ENCODE peak calls at places on chromosomes 6 and 20, in ten cellular contexts. S is transverse colon, U is breast epithelium, Z is IMR-90, D is spleen, G is GM12878, C is right lobe of liver, H is upper lobe of left lung, A is uterus, N is HepG2. K is an unnamed sample. For H3K4me1, the result is how much of the 10 kb centered on the place peaks cover.

GRCh38 chr20:4444404-4444803 is 277.3 kb upstream of the PRND start:
- DNase-seq in S (no peak), U (no peak), Z (peak), D (no peak), G (no peak), C (no peak), H (no peak), A (no peak), N (no peak), K (no peak)

GRCh38 chr20:51541189-51542032 is 1.1 kb downstream of the NFATC2 start:
- DNase-seq in S (peak), U (peak), Z (peak), D (peak), G (no peak), C (peak), H (no peak), A (peak), N (peak), K (no peak)

GRCh38 chr6:11738681-11739375 is 39.8 kb downstream of the ADTRP start:
- DNase-seq in S (no peak), U (no peak), Z (no peak), D (no peak), G (no peak), C (no peak), H (no peak), A (no peak), N (no peak), K (no peak)

GRCh38 chr20:38326309-38326708 is 20.0 kb upstream of the LBP start:
- DNase-seq in S (no peak), U (no peak), Z (no peak), D (no peak), G (no peak), C (no peak), H (no peak), A (no peak), N (no peak), K (no peak)

GRCh38 chr20:8722277-8722928 is 346.5 kb upstream of the PLCB4 start:
- DNase-seq in S (peak), U (peak), Z (peak), D (no peak), G (peak), C (no peak), H (no peak), A (peak), N (peak), K (no peak)

GRCh38 chr6:125906158-125906998 is 50.2 kb upstream of the HINT3 start:
- DNase-seq in S (peak), U (no peak), Z (peak), D (no peak), G (no peak), C (peak), H (no peak), A (no peak), N (peak), K (no peak)

GRCh38 chr20:62403331-62403730 is 3.8 kb downstream of the CABLES2 start:
- DNase-seq in S (no peak), U (no peak), Z (no peak), D (no peak), G (no peak), C (no peak), H (peak), A (no peak), N (no peak), K (no peak)

GRCh38 chr20:43666376-43667328 is at the start of gene MYBL2:
- DNase-seq in S (peak), U (no peak), Z (peak), D (peak), G (no peak), C (peak), H (peak), A (peak), N (peak), K (peak)

GRCh38 chr6:52293067-52293466 is 8.5 kb upstream of the MCM3 start:
- DNase-seq in S (no peak), U (no peak), Z (no peak), D (no peak), G (no peak), C (no peak), H (no peak), A (no peak), N (no peak), K (no peak)

DNA sequence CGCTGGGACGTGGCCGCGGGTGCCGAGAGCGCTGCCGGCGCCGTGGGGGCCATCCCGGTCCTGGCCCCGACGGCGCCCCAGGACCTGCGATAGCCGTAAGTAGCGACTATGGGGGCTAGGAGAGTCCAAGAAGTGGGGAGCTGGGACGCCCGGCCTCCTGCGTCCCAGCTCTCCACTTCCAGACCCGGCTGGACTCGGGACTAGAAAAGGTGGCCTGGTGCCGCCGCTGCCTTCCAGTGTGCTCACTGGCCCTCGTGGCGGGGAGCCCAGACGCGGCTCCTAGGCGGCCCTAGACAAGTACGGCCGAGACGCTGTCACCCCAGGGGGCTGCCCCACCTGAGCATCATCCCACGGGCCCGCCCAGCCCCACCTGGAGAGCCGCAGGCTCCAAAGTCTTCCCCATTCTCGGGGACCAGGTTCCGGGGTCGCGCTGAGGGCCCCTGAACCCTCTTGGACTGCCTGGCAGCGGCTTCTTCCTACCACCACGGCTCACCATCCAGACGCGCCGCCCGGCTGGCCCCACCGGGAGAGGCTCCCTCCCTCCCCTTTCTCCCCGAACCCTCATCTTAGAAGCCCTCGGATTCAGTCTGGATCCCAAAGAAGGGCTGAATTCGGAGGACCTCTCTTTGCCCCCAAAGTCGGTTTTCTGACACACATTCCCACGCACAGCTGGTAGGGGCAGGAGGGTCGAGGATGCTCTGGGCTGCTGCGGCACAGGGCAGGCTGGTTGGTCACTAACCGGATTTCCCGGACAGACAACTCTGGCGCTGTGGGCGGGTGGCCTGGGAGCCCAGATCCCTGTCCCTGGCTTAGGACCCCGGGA is 878 bp upstream of the MDFI start:
- DNase-seq in S (no peak), U (peak), Z (no peak), D (peak), G (no peak), C (no peak), H (peak), A (no peak), N (no peak), K (no peak)
- TF ChIP-seq POLR2A in S (no peak), U (no peak), Z (no peak), D (no peak), G (no peak), C (no peak), H (no peak), A (no peak), N (no peak), K (no peak)

DNA sequence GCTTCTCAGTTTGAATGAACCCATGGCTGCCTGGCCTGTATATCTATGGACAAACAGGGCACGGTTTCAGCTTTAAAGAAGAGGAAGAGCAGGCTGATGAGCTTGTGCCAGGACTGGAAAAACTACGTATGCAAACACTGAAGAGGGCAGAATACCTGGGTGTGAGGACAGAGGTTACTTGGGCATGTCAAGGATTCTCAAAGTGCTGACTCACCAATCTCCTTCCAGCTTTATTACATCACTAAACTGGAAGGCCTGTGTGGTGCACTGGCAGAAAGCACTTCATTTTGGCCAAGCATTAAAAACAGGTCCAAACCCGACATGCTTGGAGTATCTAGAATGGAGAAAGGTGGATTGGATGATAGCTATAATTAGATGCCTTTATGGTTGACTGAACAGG is 95.2 kb downstream of the GMPR start:
- DNase-seq in S (no peak), U (no peak), Z (peak), D (no peak), G (no peak), C (no peak), H (no peak), A (peak), N (no peak), K (no peak)
- H3K4me1 ChIP-seq in S (under half), U (under half), Z (under half), D (under half), G (under half), C (under half), H (under half), A (under half), N (under half), K (half or more)

DNA sequence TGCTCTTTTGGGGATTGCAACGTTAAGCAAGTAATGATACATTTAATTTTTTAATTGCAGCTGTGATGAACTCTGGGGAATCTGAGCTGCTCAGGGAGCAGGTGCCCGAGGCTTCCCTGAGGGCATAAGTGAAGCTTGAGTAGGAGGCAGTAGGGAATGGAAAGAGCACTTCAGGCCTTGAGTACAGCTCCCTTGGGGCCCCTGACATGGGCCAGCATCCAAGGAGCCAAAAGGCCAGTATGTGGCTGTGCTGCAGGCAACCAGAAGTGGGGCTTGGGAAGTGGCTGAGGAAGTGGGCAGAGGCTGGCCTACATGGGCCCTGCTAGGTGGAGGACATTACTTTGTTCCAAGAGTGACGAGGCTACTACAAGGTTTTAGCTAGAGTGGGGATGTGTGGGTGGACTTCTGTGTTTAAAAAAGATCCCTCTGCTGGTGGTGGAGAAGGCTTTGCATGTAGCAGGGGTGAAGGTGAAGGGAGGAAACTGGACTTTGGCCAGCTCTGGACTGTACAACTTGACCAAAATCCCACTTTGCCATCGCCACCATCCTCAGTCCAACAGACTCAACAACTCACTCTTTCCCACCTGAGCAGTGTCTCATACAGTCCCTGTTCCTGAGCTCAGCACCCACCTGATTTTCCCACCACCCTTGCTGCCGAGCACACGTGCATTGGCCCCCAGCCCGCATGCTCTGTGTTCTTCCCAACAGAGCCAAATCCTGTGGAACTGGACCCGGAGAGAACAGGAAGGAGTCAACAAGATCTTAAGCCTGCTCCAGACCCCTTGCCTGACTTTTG is 10.9 kb upstream of the ZNF831 start:
- DNase-seq in S (no peak), U (no peak), Z (no peak), D (no peak), G (no peak), C (no peak), H (no peak), A (no peak), N (no peak), K (no peak)
- TF ChIP-seq POLR2A in S (no peak), U (no peak), Z (no peak), D (no peak), G (no peak), C (no peak), H (no peak), A (no peak), N (no peak), K (no peak)

GRCh38 chr6:158058156-158058723 is 76.6 kb downstream of the SYNJ2 start:
- DNase-seq in S (no peak), U (no peak), Z (no peak), D (no peak), G (no peak), C (no peak), H (no peak), A (no peak), N (no peak), K (no peak)
- H3K4me1 ChIP-seq in S (under half), U (under half), Z (under half), D (under half), G (under half), C (under half), H (under half), A (under half), N (under half), K (under half)

DNA sequence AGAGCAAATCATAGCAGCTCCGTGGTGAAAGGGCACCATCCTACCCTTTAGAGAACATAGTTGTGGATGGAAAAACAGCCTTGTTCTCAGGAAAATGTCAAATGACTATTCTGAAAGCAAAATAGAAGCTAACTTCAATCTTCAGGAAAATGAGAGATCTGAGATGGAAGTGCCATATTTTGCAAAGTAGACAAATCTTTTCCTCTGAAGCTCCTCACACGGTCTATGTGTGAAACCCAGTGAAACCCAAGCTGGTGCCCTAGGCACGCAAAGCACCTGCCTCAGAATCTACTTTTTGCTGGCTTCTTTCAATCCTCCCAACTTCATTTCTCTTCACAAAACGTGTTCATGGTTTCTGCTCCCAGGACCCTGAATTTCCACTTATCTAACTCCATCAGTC is 325.2 kb upstream of the CDH4 start:
- DNase-seq in S (no peak), U (no peak), Z (no peak), D (no peak), G (no peak), C (no peak), H (no peak), A (no peak), N (no peak), K (no peak)
- TF ChIP-seq POLR2A in S (no peak), U (no peak), Z (no peak), D (no peak), G (no peak), C (no peak), H (no peak), A (no peak), N (no peak), K (no peak)

DNA sequence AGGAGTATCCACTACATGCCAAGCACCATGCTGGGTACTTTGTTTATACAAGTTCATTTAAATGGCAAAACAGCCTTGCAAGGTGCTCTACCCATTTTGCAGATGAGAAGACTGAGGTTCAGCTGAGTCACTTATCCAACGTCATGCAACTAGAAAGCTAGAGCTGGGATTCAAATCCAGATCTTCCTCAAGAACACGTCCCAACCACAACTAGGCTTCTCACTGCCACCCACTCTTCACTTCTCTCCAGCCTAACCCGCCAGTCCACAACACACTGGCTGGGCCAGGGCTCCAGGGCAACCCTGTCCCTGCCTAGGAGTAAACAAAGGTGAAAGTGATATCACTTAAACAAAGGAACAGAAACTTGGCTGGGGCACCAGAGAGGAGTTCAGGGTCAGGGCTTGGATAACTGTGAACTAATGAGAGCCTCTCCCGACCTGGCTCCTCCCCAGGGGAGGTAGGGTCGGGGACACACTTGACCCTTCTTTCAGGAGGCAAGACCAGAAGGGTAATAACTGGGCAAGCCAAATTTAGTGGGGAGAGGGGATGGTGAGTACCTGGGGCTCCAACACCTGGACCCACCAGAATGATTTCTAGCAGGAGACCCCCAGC is 7.9 kb downstream of the SDC4 start:
- DNase-seq in S (no peak), U (peak), Z (no peak), D (no peak), G (no peak), C (peak), H (no peak), A (no peak), N (peak), K (no peak)
- H3K4me1 ChIP-seq in S (half or more), U (half or more), Z (half or more), D (under half), G (under half), C (half or more), H (half or more), A (under half), N (half or more), K (half or more)